ENCODE peak calls at places on chromosome 15, in nine cellular contexts. R is HepG2; E is CD4-positive, alpha-beta T cell; Q is Peyer's patch; P is breast epithelium; D is esophagus squamous epithelium; Y is adrenal gland; N is heart right ventricle; I is WERI-Rb-1. L is an unnamed sample. For H3K27me3 and H3K9me3, the result is how much of the 10 kb centered on the place peaks cover.

GRCh38 chr15:52101542-52102340 is 10.8 kb downstream of the BCL2L10 start:
- DNase-seq in I (no peak), D (no peak), Y (no peak), N (no peak), Q (no peak), R (no peak), P (no peak), E (no peak), L (no peak)

GRCh38 chr15:67156426-67156825 is 91.0 kb downstream of the SMAD3 start:
- DNase-seq in D (no peak), Y (no peak), P (no peak), I (no peak), N (no peak), Q (no peak), E (no peak), R (no peak), L (no peak)

GRCh38 chr15:83210619-83211018 is 3.0 kb upstream of the HDGFL3 start:
- DNase-seq in N (no peak), P (peak), Q (no peak), R (no peak), I (peak), E (no peak), Y (no peak), D (no peak), L (no peak)

GRCh38 chr15:58505581-58505980 is 73.8 kb downstream of the LIPC start:
- DNase-seq in N (no peak), P (no peak), Q (no peak), Y (no peak), R (no peak), D (no peak), I (no peak), E (no peak), L (no peak)

GRCh38 chr15:88331291-88331690 is 74.8 kb upstream of the NTRK3 start:
- DNase-seq in P (no peak), E (no peak), N (no peak), Q (no peak), D (no peak), Y (peak), R (peak), I (peak), L (no peak)

GRCh38 chr15:58529041-58529440 is 97.2 kb downstream of the LIPC start:
- DNase-seq in N (no peak), D (no peak), E (no peak), R (no peak), P (no peak), Q (no peak), I (no peak), Y (no peak), L (no peak)

GRCh38 chr15:93087825-93088199 is 1.2 kb downstream of the RGMA start:
- DNase-seq in I (peak), R (peak), D (no peak), E (peak), Y (peak), P (peak), Q (peak), N (peak), L (peak)

GRCh38 chr15:51600114-51600513 is 22.5 kb downstream of the DMXL2 start:
- DNase-seq in D (no peak), E (no peak), Q (no peak), R (no peak), P (no peak), N (no peak), I (no peak), Y (no peak), L (no peak)

GRCh38 chr15:81752149-81752942 is 293.5 kb downstream of the MEX3B start:
- DNase-seq in R (no peak), E (no peak), P (peak), D (no peak), N (peak), Q (no peak), I (peak), Y (peak), L (no peak)

GRCh38 chr15:84600331-84600686 is 500 bp upstream of the ZSCAN2 start:
- DNase-seq in R (peak), N (peak), E (peak), Y (peak), D (peak), P (peak), I (peak), Q (peak), L (peak)

GRCh38 chr15:71397377-71397776 is 282.1 kb downstream of the THSD4 start:
- DNase-seq in P (no peak), I (no peak), Q (no peak), Y (peak), E (no peak), R (no peak), D (no peak), N (no peak), L (peak)

GRCh38 chr15:45434168-45434567 is 55.8 kb upstream of the GATM start:
- DNase-seq in N (no peak), R (no peak), P (no peak), Y (no peak), D (no peak), E (no peak), Q (no peak), I (no peak), L (no peak)

GRCh38 chr15:45573961-45574629 is 13.1 kb upstream of the BLOC1S6 start:
- DNase-seq in D (no peak), Q (no peak), I (peak), P (no peak), R (peak), E (no peak), N (no peak), Y (no peak), L (no peak)

GRCh38 chr15:41621200-41622193 is 38.7 kb upstream of the MGA start:
- DNase-seq in D (peak), N (peak), R (peak), I (peak), Q (peak), E (peak), Y (peak), P (peak), L (peak)

GRCh38 chr15:65189102-65189740 is 4.1 kb upstream of the CLPX start:
- DNase-seq in N (no peak), E (no peak), I (peak), R (peak), D (no peak), Q (no peak), P (no peak), Y (peak), L (no peak)

GRCh38 chr15:79282371-79283251 is at the start of gene ANKRD34C:
- DNase-seq in E (no peak), D (no peak), N (no peak), P (no peak), Y (no peak), I (peak), Q (no peak), R (no peak), L (no peak)
- H3K27me3 ChIP-seq in E (half or more), D (under half), N (under half), P (under half), Y (under half), I (under half), Q (under half), R (under half), L (half or more)

GRCh38 chr15:29593086-29593485 is 229.2 kb downstream of the TJP1 start:
- DNase-seq in D (no peak), P (no peak), I (no peak), E (no peak), R (no peak), N (no peak), Q (no peak), Y (no peak), L (no peak)

GRCh38 chr15:29600262-29600661 is 222.0 kb downstream of the TJP1 start:
- DNase-seq in P (no peak), Y (no peak), E (no peak), Q (no peak), D (no peak), N (no peak), I (no peak), R (no peak), L (no peak)

GRCh38 chr15:29601811-29602210 is 220.5 kb downstream of the TJP1 start:
- DNase-seq in E (no peak), I (no peak), N (no peak), Y (no peak), R (no peak), Q (no peak), D (no peak), P (no peak), L (no peak)

GRCh38 chr15:29593629-29594028 is 228.6 kb downstream of the TJP1 start:
- DNase-seq in I (no peak), D (no peak), Y (no peak), E (no peak), P (no peak), N (no peak), Q (no peak), R (no peak), L (no peak)

GRCh38 chr15:29596266-29596665 is 226.0 kb downstream of the TJP1 start:
- DNase-seq in Q (no peak), R (no peak), P (no peak), D (no peak), N (no peak), I (no peak), Y (no peak), E (no peak), L (no peak)
- TF ChIP-seq CTCF in Q (no peak), R (peak), P (no peak), D (no peak), N (no peak), I (no peak), Y (no peak), E (no peak), L (no peak)

DNA sequence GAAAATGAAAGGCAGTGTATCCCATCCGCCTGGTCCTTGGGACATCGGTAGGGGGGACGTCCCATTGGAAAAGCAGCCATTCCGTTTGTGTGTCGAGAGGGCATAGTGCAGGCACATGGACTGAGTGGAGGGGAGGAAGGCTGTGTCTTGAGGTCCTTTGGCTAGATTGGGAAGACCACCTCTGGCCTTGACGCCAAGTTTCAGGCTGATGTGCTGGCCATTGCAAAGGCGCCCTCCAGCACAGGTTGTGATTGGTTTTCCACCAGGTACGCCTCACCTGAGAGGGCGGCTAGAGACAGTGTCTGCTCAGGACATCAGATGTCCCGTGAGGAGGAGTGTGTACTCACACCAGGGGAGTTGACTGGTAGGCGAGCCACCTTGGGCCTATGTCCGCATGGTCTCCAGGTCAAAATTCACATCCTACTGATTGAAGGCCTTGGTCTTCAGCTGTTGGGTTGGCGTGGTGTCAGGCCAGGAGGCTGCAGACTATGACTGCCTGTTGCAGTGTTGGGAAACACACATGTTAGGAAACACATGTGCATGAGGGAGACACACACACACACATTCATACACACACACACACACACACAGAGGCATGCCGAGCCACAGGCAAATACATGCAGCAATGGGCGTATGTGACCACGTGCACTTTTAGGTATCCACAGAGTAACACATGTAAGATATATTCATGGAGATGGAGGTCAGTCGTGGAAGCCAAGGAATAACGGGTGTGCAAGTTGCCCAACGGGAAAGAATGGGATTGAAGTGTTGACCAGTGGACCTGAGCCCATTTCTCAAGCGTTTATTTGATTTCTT is 98.4 kb downstream of the SNRPN start:
- DNase-seq in N (no peak), E (no peak), P (peak), Y (no peak), I (no peak), D (no peak), R (no peak), Q (peak), L (peak)
- H3K9me3 ChIP-seq in N (half or more), E (half or more), P (half or more), Y (half or more), I (half or more), D (under half), R (half or more), Q (half or more), L (half or more)

GRCh38 chr15:69735126-69735525 is 282.5 kb downstream of the RPLP1 start:
- DNase-seq in R (no peak), I (no peak), Q (no peak), E (no peak), N (no peak), P (no peak), D (no peak), Y (no peak), L (no peak)

GRCh38 chr15:69740684-69741083 is 288.1 kb downstream of the RPLP1 start:
- DNase-seq in N (no peak), R (no peak), E (no peak), I (no peak), Q (no peak), P (no peak), Y (no peak), D (no peak), L (no peak)

GRCh38 chr15:69734699-69735098 is 282.1 kb downstream of the RPLP1 start:
- DNase-seq in Q (no peak), E (no peak), R (no peak), P (no peak), D (no peak), I (no peak), Y (no peak), N (no peak), L (no peak)

GRCh38 chr15:69732133-69732532 is 279.5 kb downstream of the RPLP1 start:
- DNase-seq in Q (no peak), D (no peak), P (no peak), Y (no peak), E (no peak), R (no peak), I (no peak), N (no peak), L (no peak)

GRCh38 chr15:69736161-69736560 is 283.5 kb downstream of the RPLP1 start:
- DNase-seq in Q (no peak), I (no peak), D (no peak), R (no peak), P (no peak), E (no peak), N (no peak), Y (no peak), L (no peak)
- H3K27me3 ChIP-seq in Q (under half), I (under half), D (under half), R (under half), P (under half), E (under half), N (under half), Y (under half), L (under half)

GRCh38 chr15:78242128-78242527 is 7.8 kb upstream of the ACSBG1 start:
- DNase-seq in E (no peak), D (no peak), I (peak), Y (no peak), R (peak), Q (peak), N (no peak), P (no peak), L (no peak)
- TF ChIP-seq CTCF in E (no peak), D (peak), I (peak), Y (peak), R (peak), Q (peak), N (peak), P (no peak), L (peak)

DNA sequence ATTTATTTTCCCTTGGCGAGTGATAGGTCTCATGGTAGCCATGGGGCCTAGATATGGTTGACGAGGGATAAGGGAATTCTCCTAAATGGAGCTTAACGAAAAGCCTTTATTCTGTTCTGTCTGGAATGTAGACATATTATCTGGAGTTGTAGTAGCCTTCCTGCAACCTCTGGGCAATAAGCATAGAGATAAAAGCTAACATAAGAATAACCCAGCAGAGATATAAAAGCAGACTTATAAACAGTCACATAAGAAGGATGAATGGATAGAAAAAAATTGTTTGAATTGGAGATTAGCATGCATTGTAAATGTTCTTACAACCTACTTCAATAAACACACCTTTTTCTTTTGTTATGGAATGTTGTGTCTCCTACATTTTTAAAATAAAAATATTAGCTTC is 281.2 kb upstream of the ARRDC4 start:
- DNase-seq in E (no peak), R (no peak), Q (no peak), D (no peak), N (no peak), Y (no peak), I (no peak), P (no peak), L (no peak)
- H3K9me3 ChIP-seq in E (under half), R (half or more), Q (under half), D (under half), N (under half), Y (under half), I (under half), P (under half), L (under half)